ENCODE peak calls at places on chromosomes 2 and 18, in ten cellular contexts. One of them, this sample, is unnamed.

GRCh38 chr2:160033732-160034392 is 28.6 kb downstream of the PLA2R1 start:
- DNase-seq in iPS DF 19.7: no peak
- DNase-seq in GOT3: no peak
- DNase-seq in lung microvascular endothelial cell: no peak
- DNase-seq in BE2C: no peak
- DNase-seq in GM12865: peak
- DNase-seq in CD8-positive, alpha-beta memory T cell: no peak
- DNase-seq in retinal pigment epithelial cell: peak
- DNase-seq in stimulated activated CD8-positive, alpha-beta memory T cell treated with anti-CD3 and anti-CD28 coated beads, Interleukin-2, amount 100 ng/mL, for 48 hours: no peak
- DNase-seq in activated gamma-delta T cell treated with anti-CD3 and anti-CD28 coated beads, Interleukin-2, amount 50 U/mL, for 16 hours: no peak
- DNase-seq in this sample: peak

GRCh38 chr2:131394147-131394931 is 30.4 kb upstream of the RAB6D start:
- DNase-seq in CD8-positive, alpha-beta memory T cell: no peak
- DNase-seq in retinal pigment epithelial cell: no peak
- DNase-seq in iPS DF 19.7: no peak
- DNase-seq in GOT3: no peak
- DNase-seq in activated gamma-delta T cell treated with anti-CD3 and anti-CD28 coated beads, Interleukin-2, amount 50 U/mL, for 16 hours: no peak
- DNase-seq in GM12865: no peak
- DNase-seq in BE2C: no peak
- DNase-seq in lung microvascular endothelial cell: no peak
- DNase-seq in stimulated activated CD8-positive, alpha-beta memory T cell treated with anti-CD3 and anti-CD28 coated beads, Interleukin-2, amount 100 ng/mL, for 48 hours: no peak
- DNase-seq in this sample: peak

GRCh38 chr2:168691221-168691620 is 111.2 kb upstream of the NOSTRIN start:
- DNase-seq in stimulated activated CD8-positive, alpha-beta memory T cell treated with anti-CD3 and anti-CD28 coated beads, Interleukin-2, amount 100 ng/mL, for 48 hours: no peak
- DNase-seq in GM12865: no peak
- DNase-seq in activated gamma-delta T cell treated with anti-CD3 and anti-CD28 coated beads, Interleukin-2, amount 50 U/mL, for 16 hours: no peak
- DNase-seq in retinal pigment epithelial cell: no peak
- DNase-seq in iPS DF 19.7: no peak
- DNase-seq in lung microvascular endothelial cell: no peak
- DNase-seq in BE2C: no peak
- DNase-seq in GOT3: no peak
- DNase-seq in CD8-positive, alpha-beta memory T cell: no peak
- DNase-seq in this sample: no peak

GRCh38 chr18:13611616-13612110 is 114.7 kb downstream of the FAM210A start:
- DNase-seq in lung microvascular endothelial cell: peak
- DNase-seq in GM12865: no peak
- DNase-seq in BE2C: no peak
- DNase-seq in GOT3: no peak
- DNase-seq in retinal pigment epithelial cell: no peak
- DNase-seq in stimulated activated CD8-positive, alpha-beta memory T cell treated with anti-CD3 and anti-CD28 coated beads, Interleukin-2, amount 100 ng/mL, for 48 hours: no peak
- DNase-seq in iPS DF 19.7: no peak
- DNase-seq in CD8-positive, alpha-beta memory T cell: no peak
- DNase-seq in activated gamma-delta T cell treated with anti-CD3 and anti-CD28 coated beads, Interleukin-2, amount 50 U/mL, for 16 hours: no peak
- DNase-seq in this sample: peak

GRCh38 chr18:53991202-53991601 is 233.3 kb downstream of the MBD2 start:
- DNase-seq in iPS DF 19.7: no peak
- DNase-seq in retinal pigment epithelial cell: peak
- DNase-seq in BE2C: no peak
- DNase-seq in GOT3: no peak
- DNase-seq in activated gamma-delta T cell treated with anti-CD3 and anti-CD28 coated beads, Interleukin-2, amount 50 U/mL, for 16 hours: no peak
- DNase-seq in stimulated activated CD8-positive, alpha-beta memory T cell treated with anti-CD3 and anti-CD28 coated beads, Interleukin-2, amount 100 ng/mL, for 48 hours: no peak
- DNase-seq in CD8-positive, alpha-beta memory T cell: no peak
- DNase-seq in GM12865: no peak
- DNase-seq in lung microvascular endothelial cell: no peak
- DNase-seq in this sample: peak

GRCh38 chr2:12507295-12507694 is 209.4 kb upstream of the TRIB2 start:
- DNase-seq in GM12865: peak
- DNase-seq in activated gamma-delta T cell treated with anti-CD3 and anti-CD28 coated beads, Interleukin-2, amount 50 U/mL, for 16 hours: peak
- DNase-seq in CD8-positive, alpha-beta memory T cell: no peak
- DNase-seq in retinal pigment epithelial cell: no peak
- DNase-seq in GOT3: peak
- DNase-seq in iPS DF 19.7: no peak
- DNase-seq in stimulated activated CD8-positive, alpha-beta memory T cell treated with anti-CD3 and anti-CD28 coated beads, Interleukin-2, amount 100 ng/mL, for 48 hours: peak
- DNase-seq in lung microvascular endothelial cell: no peak
- DNase-seq in BE2C: peak
- DNase-seq in this sample: peak

GRCh38 chr2:201969938-201970785 is 63.5 kb upstream of the FZD7 start:
- DNase-seq in retinal pigment epithelial cell: no peak
- DNase-seq in iPS DF 19.7: no peak
- DNase-seq in activated gamma-delta T cell treated with anti-CD3 and anti-CD28 coated beads, Interleukin-2, amount 50 U/mL, for 16 hours: no peak
- DNase-seq in lung microvascular endothelial cell: peak
- DNase-seq in CD8-positive, alpha-beta memory T cell: no peak
- DNase-seq in stimulated activated CD8-positive, alpha-beta memory T cell treated with anti-CD3 and anti-CD28 coated beads, Interleukin-2, amount 100 ng/mL, for 48 hours: no peak
- DNase-seq in GM12865: no peak
- DNase-seq in BE2C: no peak
- DNase-seq in GOT3: no peak
- DNase-seq in this sample: no peak

GRCh38 chr2:182522930-182523541 is 96.2 kb upstream of the PDE1A start:
- DNase-seq in iPS DF 19.7: no peak
- DNase-seq in GM12865: no peak
- DNase-seq in retinal pigment epithelial cell: no peak
- DNase-seq in BE2C: no peak
- DNase-seq in CD8-positive, alpha-beta memory T cell: no peak
- DNase-seq in lung microvascular endothelial cell: peak
- DNase-seq in GOT3: no peak
- DNase-seq in stimulated activated CD8-positive, alpha-beta memory T cell treated with anti-CD3 and anti-CD28 coated beads, Interleukin-2, amount 100 ng/mL, for 48 hours: no peak
- DNase-seq in activated gamma-delta T cell treated with anti-CD3 and anti-CD28 coated beads, Interleukin-2, amount 50 U/mL, for 16 hours: no peak
- DNase-seq in this sample: no peak

GRCh38 chr2:120863173-120863545 is 127.5 kb downstream of the GLI2 start:
- DNase-seq in activated gamma-delta T cell treated with anti-CD3 and anti-CD28 coated beads, Interleukin-2, amount 50 U/mL, for 16 hours: no peak
- DNase-seq in CD8-positive, alpha-beta memory T cell: no peak
- DNase-seq in retinal pigment epithelial cell: no peak
- DNase-seq in BE2C: no peak
- DNase-seq in GM12865: no peak
- DNase-seq in iPS DF 19.7: no peak
- DNase-seq in GOT3: no peak
- DNase-seq in lung microvascular endothelial cell: no peak
- DNase-seq in stimulated activated CD8-positive, alpha-beta memory T cell treated with anti-CD3 and anti-CD28 coated beads, Interleukin-2, amount 100 ng/mL, for 48 hours: no peak
- DNase-seq in this sample: no peak

GRCh38 chr2:74673821-74674528 is 19.9 kb downstream of the SEMA4F start:
- DNase-seq in lung microvascular endothelial cell: no peak
- DNase-seq in activated gamma-delta T cell treated with anti-CD3 and anti-CD28 coated beads, Interleukin-2, amount 50 U/mL, for 16 hours: no peak
- DNase-seq in stimulated activated CD8-positive, alpha-beta memory T cell treated with anti-CD3 and anti-CD28 coated beads, Interleukin-2, amount 100 ng/mL, for 48 hours: no peak
- DNase-seq in GM12865: no peak
- DNase-seq in BE2C: no peak
- DNase-seq in iPS DF 19.7: no peak
- DNase-seq in CD8-positive, alpha-beta memory T cell: no peak
- DNase-seq in GOT3: no peak
- DNase-seq in retinal pigment epithelial cell: no peak
- DNase-seq in this sample: no peak

GRCh38 chr2:195706161-195706900 is 49.3 kb downstream of the SLC39A10 start:
- DNase-seq in iPS DF 19.7: no peak
- DNase-seq in activated gamma-delta T cell treated with anti-CD3 and anti-CD28 coated beads, Interleukin-2, amount 50 U/mL, for 16 hours: no peak
- DNase-seq in lung microvascular endothelial cell: no peak
- DNase-seq in stimulated activated CD8-positive, alpha-beta memory T cell treated with anti-CD3 and anti-CD28 coated beads, Interleukin-2, amount 100 ng/mL, for 48 hours: no peak
- DNase-seq in GM12865: no peak
- DNase-seq in BE2C: no peak
- DNase-seq in GOT3: no peak
- DNase-seq in retinal pigment epithelial cell: peak
- DNase-seq in CD8-positive, alpha-beta memory T cell: no peak
- DNase-seq in this sample: peak

GRCh38 chr2:166234112-166234846 is 106.5 kb upstream of the SCN1A start:
- DNase-seq in BE2C: no peak
- DNase-seq in GM12865: no peak
- DNase-seq in lung microvascular endothelial cell: peak
- DNase-seq in activated gamma-delta T cell treated with anti-CD3 and anti-CD28 coated beads, Interleukin-2, amount 50 U/mL, for 16 hours: no peak
- DNase-seq in iPS DF 19.7: no peak
- DNase-seq in stimulated activated CD8-positive, alpha-beta memory T cell treated with anti-CD3 and anti-CD28 coated beads, Interleukin-2, amount 100 ng/mL, for 48 hours: no peak
- DNase-seq in retinal pigment epithelial cell: peak
- DNase-seq in CD8-positive, alpha-beta memory T cell: no peak
- DNase-seq in GOT3: no peak
- DNase-seq in this sample: peak

GRCh38 chr2:202036601-202037037 is 3.0 kb downstream of the FZD7 start:
- DNase-seq in stimulated activated CD8-positive, alpha-beta memory T cell treated with anti-CD3 and anti-CD28 coated beads, Interleukin-2, amount 100 ng/mL, for 48 hours: no peak
- DNase-seq in retinal pigment epithelial cell: no peak
- DNase-seq in GM12865: no peak
- DNase-seq in activated gamma-delta T cell treated with anti-CD3 and anti-CD28 coated beads, Interleukin-2, amount 50 U/mL, for 16 hours: no peak
- DNase-seq in lung microvascular endothelial cell: no peak
- DNase-seq in GOT3: no peak
- DNase-seq in CD8-positive, alpha-beta memory T cell: no peak
- DNase-seq in BE2C: peak
- DNase-seq in iPS DF 19.7: no peak
- DNase-seq in this sample: no peak

GRCh38 chr2:239369631-239370161 is 31.1 kb downstream of the HDAC4 start:
- DNase-seq in GM12865: peak
- DNase-seq in lung microvascular endothelial cell: no peak
- DNase-seq in stimulated activated CD8-positive, alpha-beta memory T cell treated with anti-CD3 and anti-CD28 coated beads, Interleukin-2, amount 100 ng/mL, for 48 hours: peak
- DNase-seq in BE2C: peak
- DNase-seq in iPS DF 19.7: no peak
- DNase-seq in CD8-positive, alpha-beta memory T cell: peak
- DNase-seq in GOT3: no peak
- DNase-seq in activated gamma-delta T cell treated with anti-CD3 and anti-CD28 coated beads, Interleukin-2, amount 50 U/mL, for 16 hours: peak
- DNase-seq in retinal pigment epithelial cell: no peak
- DNase-seq in this sample: peak

GRCh38 chr2:149679286-149679685 is 91.7 kb upstream of the MMADHC start:
- DNase-seq in iPS DF 19.7: no peak
- DNase-seq in stimulated activated CD8-positive, alpha-beta memory T cell treated with anti-CD3 and anti-CD28 coated beads, Interleukin-2, amount 100 ng/mL, for 48 hours: no peak
- DNase-seq in CD8-positive, alpha-beta memory T cell: no peak
- DNase-seq in activated gamma-delta T cell treated with anti-CD3 and anti-CD28 coated beads, Interleukin-2, amount 50 U/mL, for 16 hours: no peak
- DNase-seq in lung microvascular endothelial cell: no peak
- DNase-seq in retinal pigment epithelial cell: no peak
- DNase-seq in GOT3: no peak
- DNase-seq in BE2C: no peak
- DNase-seq in GM12865: no peak
- DNase-seq in this sample: peak